ENCODE peak calls at places on chromosomes 12 and 14, in six cellular contexts. A is SK-N-SH, H is A549, P is K562, J is GM12878, N is HepG2. W is an unnamed sample.

GRCh38 chr12:47114481-47114892 is 34.7 kb upstream of the AMIGO2 start:
- DNase-seq in A (no peak), H (no peak), P (no peak), J (no peak), N (no peak), W (no peak)

GRCh38 chr12:5506821-5507231 is 74.9 kb downstream of the NTF3 start:
- DNase-seq in A (no peak), H (no peak), P (no peak), J (no peak), N (no peak), W (no peak)

GRCh38 chr14:87133073-87133815 is 859.7 kb downstream of the GALC start:
- DNase-seq in A (no peak), H (no peak), P (no peak), J (no peak), N (no peak), W (peak)

GRCh38 chr14:44418856-44419255 is 88.2 kb downstream of the FSCB start:
- DNase-seq in A (no peak), H (no peak), P (no peak), J (no peak), N (peak), W (no peak)

GRCh38 chr12:124399622-124400021 is 104.7 kb downstream of the RFLNA start:
- DNase-seq in A (peak), H (peak), P (peak), J (no peak), N (peak), W (no peak)

GRCh38 chr12:5480218-5480952 is 48.5 kb downstream of the NTF3 start:
- DNase-seq in A (no peak), H (no peak), P (no peak), J (no peak), N (no peak), W (peak)

GRCh38 chr14:59507063-59507751 is 22.9 kb downstream of the JKAMP start:
- DNase-seq in A (peak), H (peak), P (peak), J (no peak), N (peak), W (peak)

GRCh38 chr12:54300732-54301427 is at the start of gene NFE2:
- DNase-seq in A (peak), H (peak), P (peak), J (no peak), N (peak), W (peak)

GRCh38 chr12:138898-139534 is 72.4 kb downstream of the IQSEC3 start:
- DNase-seq in A (no peak), H (no peak), P (no peak), J (no peak), N (no peak), W (peak)

GRCh38 chr12:78241472-78241871 is 410.8 kb downstream of the NAV3 start:
- DNase-seq in A (no peak), H (no peak), P (no peak), J (no peak), N (no peak), W (no peak)

GRCh38 chr14:77123381-77124344 is 17.9 kb downstream of the ZDHHC22 start:
- DNase-seq in A (no peak), H (no peak), P (no peak), J (no peak), N (no peak), W (no peak)

GRCh38 chr12:58419905-58420304 is 478.5 kb downstream of the ATP23 start:
- DNase-seq in A (no peak), H (no peak), P (no peak), J (no peak), N (no peak), W (peak)

GRCh38 chr12:22481557-22482104 is 62.7 kb downstream of the C2CD5 start:
- DNase-seq in A (no peak), H (no peak), P (no peak), J (no peak), N (no peak), W (no peak)

GRCh38 chr14:90293766-90294471 is 37.6 kb downstream of the PSMC1 start:
- DNase-seq in A (no peak), H (no peak), P (no peak), J (no peak), N (no peak), W (peak)

GRCh38 chr14:22432348-22432976 is 156.6 kb downstream of the DAD1 start:
- DNase-seq in A (no peak), H (peak), P (no peak), J (no peak), N (no peak), W (peak)

GRCh38 chr14:74571441-74571841 is 40.6 kb downstream of the LTBP2 start:
- DNase-seq in A (no peak), H (no peak), P (no peak), J (no peak), N (no peak), W (peak)

GRCh38 chr12:113260636-113261300 is 39.5 kb downstream of the TPCN1 start:
- DNase-seq in A (no peak), H (no peak), P (no peak), J (no peak), N (no peak), W (no peak)

GRCh38 chr12:92784795-92785562 is 82.2 kb downstream of the PLEKHG7 start:
- DNase-seq in A (peak), H (peak), P (peak), J (peak), N (peak), W (peak)

GRCh38 chr12:12510141-12510540 is 52.5 kb downstream of the DUSP16 start:
- DNase-seq in A (no peak), H (no peak), P (no peak), J (no peak), N (no peak), W (peak)

GRCh38 chr12:9134981-9135628 is 19.4 kb upstream of the A2M start:
- DNase-seq in A (no peak), H (peak), P (peak), J (no peak), N (peak), W (peak)

GRCh38 chr12:100234591-100235304 is 32.1 kb downstream of the DEPDC4 start:
- DNase-seq in A (peak), H (peak), P (peak), J (peak), N (peak), W (peak)

GRCh38 chr12:6200266-6201198 is at the start of gene CD9:
- DNase-seq in A (peak), H (peak), P (peak), J (no peak), N (no peak), W (no peak)

GRCh38 chr12:29725587-29726320 is 58.0 kb downstream of the TMTC1 start:
- DNase-seq in A (peak), H (no peak), P (no peak), J (peak), N (no peak), W (peak)

GRCh38 chr14:34035177-34035933 is 84.5 kb upstream of the EGLN3 start:
- DNase-seq in A (peak), H (peak), P (no peak), J (no peak), N (peak), W (no peak)

GRCh38 chr14:96662116-96662901 is 134.9 kb upstream of the VRK1 start:
- DNase-seq in A (no peak), H (peak), P (no peak), J (no peak), N (no peak), W (no peak)

GRCh38 chr12:10190558-10191388 is 11.9 kb downstream of the TMEM52B start:
- DNase-seq in A (peak), H (peak), P (peak), J (no peak), N (peak), W (peak)

GRCh38 chr12:120231316-120232011 is 30.6 kb upstream of the RPLP0 start:
- DNase-seq in A (no peak), H (peak), P (peak), J (no peak), N (peak), W (peak)

GRCh38 chr12:124501827-124502226 is 65.6 kb downstream of the NCOR2 start:
- DNase-seq in A (no peak), H (no peak), P (no peak), J (no peak), N (no peak), W (no peak)

GRCh38 chr12:22821985-22822384 is 197.0 kb downstream of the ETNK1 start:
- DNase-seq in A (no peak), H (no peak), P (no peak), J (no peak), N (peak), W (no peak)

DNA sequence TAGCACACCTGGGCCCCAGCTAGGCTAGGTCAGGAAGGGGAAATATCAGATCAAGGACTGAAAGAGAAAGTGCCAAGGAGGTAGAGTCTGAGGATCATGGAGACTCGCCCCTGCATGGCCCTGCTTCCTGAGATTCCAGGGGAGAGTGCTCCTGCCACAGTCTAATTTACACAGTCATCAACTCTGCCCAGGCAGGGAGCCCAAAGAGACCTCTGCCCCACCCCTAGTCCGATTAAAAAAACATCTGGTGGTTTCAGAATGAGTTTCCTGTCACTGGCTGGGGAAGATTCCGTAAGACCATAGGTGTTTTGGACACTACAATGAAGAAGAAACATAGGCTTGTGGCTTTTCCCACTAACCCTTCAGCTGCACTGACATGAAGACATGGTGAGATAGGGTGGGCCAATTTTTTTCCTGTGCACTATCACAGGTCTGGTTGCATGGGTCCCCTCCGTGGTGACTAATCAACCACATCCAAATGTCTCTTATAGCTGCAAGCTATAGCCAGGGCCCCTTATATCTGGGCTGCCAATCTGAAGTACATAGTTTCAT is 31.5 kb upstream of the GZMB start:
- DNase-seq in A (no peak), H (no peak), P (no peak), J (peak), N (no peak), W (no peak)
- TF ChIP-seq SMC3 in A (no peak), H (no peak), P (no peak), J (no peak), N (no peak), W (no peak)

GRCh38 chr14:69378274-69378673 is 19.8 kb downstream of the ERH start:
- DNase-seq in A (no peak), H (no peak), P (no peak), J (no peak), N (no peak), W (no peak)

GRCh38 chr14:69375722-69376121 is 22.4 kb downstream of the ERH start:
- DNase-seq in A (no peak), H (no peak), P (no peak), J (no peak), N (no peak), W (no peak)

GRCh38 chr14:69375182-69375581 is 22.9 kb downstream of the ERH start:
- DNase-seq in A (no peak), H (no peak), P (no peak), J (no peak), N (no peak), W (no peak)

GRCh38 chr14:69374235-69374634 is 23.9 kb downstream of the ERH start:
- DNase-seq in A (no peak), H (no peak), P (no peak), J (no peak), N (no peak), W (no peak)

GRCh38 chr14:69376439-69376838 is 21.7 kb downstream of the ERH start:
- DNase-seq in A (no peak), H (peak), P (no peak), J (no peak), N (peak), W (peak)
- TF ChIP-seq SMC3 in A (no peak), H (no peak), P (no peak), J (no peak), N (no peak), W (no peak)

GRCh38 chr12:31950088-31950487 is 9.1 kb upstream of the RESF1 start:
- DNase-seq in A (no peak), H (no peak), P (no peak), J (no peak), N (no peak), W (no peak)

GRCh38 chr12:31952418-31952817 is 6.8 kb upstream of the RESF1 start:
- DNase-seq in A (no peak), H (no peak), P (no peak), J (no peak), N (no peak), W (no peak)

GRCh38 chr12:31950492-31950891 is 8.7 kb upstream of the RESF1 start:
- DNase-seq in A (no peak), H (no peak), P (no peak), J (no peak), N (no peak), W (no peak)

GRCh38 chr12:31951939-31952338 is 7.3 kb upstream of the RESF1 start:
- DNase-seq in A (no peak), H (no peak), P (no peak), J (no peak), N (no peak), W (no peak)

DNA sequence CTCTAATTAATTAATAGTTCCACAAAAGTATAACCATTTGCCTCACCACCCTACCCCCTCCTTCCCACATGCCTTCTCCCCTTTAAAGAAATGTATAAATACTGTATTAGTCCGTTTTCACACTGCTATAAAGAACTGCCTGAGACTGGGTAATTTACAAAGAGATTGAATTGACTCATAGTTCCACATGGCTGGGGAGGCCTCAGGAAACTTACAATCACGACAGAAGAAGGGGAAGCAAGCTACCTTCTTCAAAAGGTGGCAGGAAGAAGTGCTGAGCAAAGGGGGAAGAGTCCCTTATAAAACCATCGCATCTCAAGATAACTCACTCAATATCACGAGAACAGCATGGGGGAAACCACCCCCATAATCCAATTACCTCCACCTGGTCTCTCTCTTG is 8.2 kb upstream of the RESF1 start:
- DNase-seq in A (no peak), H (no peak), P (no peak), J (no peak), N (no peak), W (no peak)
- TF ChIP-seq SMC3 in A (no peak), H (no peak), P (no peak), J (no peak), N (no peak), W (no peak)

GRCh38 chr12:101740980-101741379 is 1.7 kb upstream of the SYCP3 start:
- DNase-seq in A (no peak), H (no peak), P (no peak), J (no peak), N (no peak), W (no peak)

GRCh38 chr12:101743242-101743641 is 4.0 kb upstream of the SYCP3 start:
- DNase-seq in A (no peak), H (no peak), P (no peak), J (no peak), N (no peak), W (no peak)

GRCh38 chr12:101737476-101737875 is 1.8 kb downstream of the SYCP3 start:
- DNase-seq in A (no peak), H (no peak), P (no peak), J (no peak), N (no peak), W (no peak)

GRCh38 chr12:101740566-101740965 is 1.3 kb upstream of the SYCP3 start:
- DNase-seq in A (no peak), H (no peak), P (no peak), J (no peak), N (no peak), W (no peak)

DNA sequence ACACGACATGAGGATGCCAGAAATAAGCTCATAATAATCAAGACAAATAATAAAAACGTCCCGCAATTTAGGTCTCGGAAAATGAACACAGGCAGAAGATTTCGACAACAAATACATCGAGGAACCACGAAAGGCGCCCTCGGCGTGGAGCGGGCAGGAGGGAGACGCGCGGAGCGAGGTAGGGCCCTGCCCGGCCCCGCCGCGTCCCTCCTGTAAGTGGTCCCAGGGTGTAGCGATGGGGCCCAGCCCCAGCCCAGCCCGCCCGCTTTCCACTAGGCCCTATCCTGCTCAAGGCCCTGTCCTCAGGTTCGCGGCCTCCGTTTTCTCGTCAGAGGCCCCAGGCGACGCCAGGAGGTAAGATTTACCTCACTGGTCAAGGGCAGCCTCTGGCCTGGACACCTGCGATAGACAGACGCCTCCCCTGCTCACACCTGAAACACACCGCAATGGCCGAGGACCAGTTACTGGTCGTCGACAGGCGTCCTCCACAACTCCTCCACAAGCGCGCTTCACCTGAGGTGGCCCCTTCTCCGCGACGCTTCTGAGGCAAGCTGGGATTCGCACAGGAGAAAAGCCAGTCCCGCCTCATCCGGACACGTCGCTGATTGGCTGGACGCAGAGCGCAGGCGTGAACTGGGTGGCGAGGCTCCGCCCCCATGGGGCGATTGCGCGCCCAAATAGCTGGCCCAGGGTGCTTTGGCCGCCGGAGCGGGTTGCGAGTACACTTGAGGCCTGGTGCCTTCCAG is at the start of gene SYCP3:
- DNase-seq in A (peak), H (no peak), P (no peak), J (no peak), N (no peak), W (no peak)
- TF ChIP-seq SMC3 in A (no peak), H (no peak), P (no peak), J (no peak), N (no peak), W (no peak)

GRCh38 chr14:80615831-80616230 is 325.7 kb downstream of the CEP128 start:
- DNase-seq in A (no peak), H (no peak), P (no peak), J (peak), N (no peak), W (no peak)
- TF ChIP-seq SMC3 in A (no peak), H (no peak), P (no peak), J (no peak), N (no peak), W (no peak)

W was measured in IMR-90.